ENCODE peak calls at places on chromosome 2, in eight cellular contexts. A is NCI-H2081, R is cardiac fibroblast, G is substantia nigra, J is AG10803, Z is kidney epithelial cell, E is activated T-cell treated with anti-CD3 and anti-CD28 coated beads for 1 hour, O is SJSA1. Q is an unnamed sample.

GRCh38 chr2:190812506-190813294 is 67.9 kb upstream of the GLS start:
- DNase-seq in A (no peak), R (peak), G (no peak), J (peak), Z (no peak), E (no peak), O (peak), Q (no peak)

GRCh38 chr2:108034843-108035242 is 48.5 kb downstream of the SLC5A7 start:
- DNase-seq in A (no peak), R (no peak), G (no peak), J (no peak), Z (no peak), E (no peak), O (no peak), Q (no peak)

GRCh38 chr2:203867561-203868200 is at the start of gene CTLA4:
- DNase-seq in A (no peak), R (no peak), G (no peak), J (no peak), Z (no peak), E (no peak), O (no peak), Q (no peak)

GRCh38 chr2:41521191-41521590 is 526.6 kb upstream of the PKDCC start:
- DNase-seq in A (no peak), R (no peak), G (no peak), J (no peak), Z (no peak), E (no peak), O (no peak), Q (no peak)

GRCh38 chr2:216735086-216735485 is 39.7 kb upstream of the IGFBP5 start:
- DNase-seq in A (no peak), R (no peak), G (no peak), J (peak), Z (no peak), E (no peak), O (no peak), Q (peak)

GRCh38 chr2:178874529-178875240 is 67.5 kb upstream of the TTN start:
- DNase-seq in A (no peak), R (peak), G (no peak), J (no peak), Z (no peak), E (no peak), O (no peak), Q (no peak)

GRCh38 chr2:85950743-85951142 is 62.0 kb upstream of the ST3GAL5 start:
- DNase-seq in A (no peak), R (no peak), G (no peak), J (no peak), Z (no peak), E (no peak), O (no peak), Q (no peak)

GRCh38 chr2:236833501-236834186 is 252.0 kb upstream of the COPS8 start:
- DNase-seq in A (no peak), R (peak), G (no peak), J (peak), Z (peak), E (no peak), O (no peak), Q (no peak)

GRCh38 chr2:12716250-12717190 is at the start of gene TRIB2:
- DNase-seq in A (peak), R (peak), G (peak), J (peak), Z (no peak), E (peak), O (peak), Q (peak)

GRCh38 chr2:122191331-122191730 is 435.9 kb downstream of the TSN start:
- DNase-seq in A (peak), R (peak), G (no peak), J (peak), Z (no peak), E (no peak), O (peak), Q (peak)

GRCh38 chr2:215886026-215886425 is 127.3 kb downstream of the MREG start:
- DNase-seq in A (no peak), R (no peak), G (no peak), J (no peak), Z (no peak), E (no peak), O (no peak), Q (no peak)

GRCh38 chr2:144323946-144324345 is 196.0 kb downstream of the ZEB2 start:
- DNase-seq in A (no peak), R (no peak), G (no peak), J (no peak), Z (no peak), E (no peak), O (no peak), Q (no peak)

GRCh38 chr2:179049203-179049545 is 763 bp downstream of the CCDC141 start:
- DNase-seq in A (no peak), R (no peak), G (no peak), J (no peak), Z (no peak), E (no peak), O (no peak), Q (no peak)

GRCh38 chr2:120861191-120861575 is 125.5 kb downstream of the GLI2 start:
- DNase-seq in A (no peak), R (no peak), G (no peak), J (no peak), Z (no peak), E (no peak), O (no peak), Q (no peak)

GRCh38 chr2:88188741-88189140 is 18.6 kb downstream of the THNSL2 start:
- DNase-seq in A (no peak), R (peak), G (no peak), J (peak), Z (no peak), E (no peak), O (no peak), Q (no peak)